ENCODE peak calls at places on chromosomes 16 and 17, in eight cellular contexts. B is iris pigment epithelial cell; U is stimulated activated CD4-positive, alpha-beta T cell treated with anti-CD3 and anti-CD28 coated beads, Interleukin-1b, Interleukin-23, amount 100 ng/mL, for 24 hours; M is IMR-90; F is activated CD4-positive, alpha-beta T cell treated with anti-CD3 and anti-CD28 coated beads, Interleukin-2, amount 50 U/mL, for 1 hour; V is ascending aorta; O is T-helper 17 cell; G is SJCRH30. I is an unnamed sample.

GRCh38 chr17:13597723-13598347 is 3.9 kb downstream of the HS3ST3A1 start:
- DNase-seq in B (peak), F (peak), U (no peak), O (no peak), G (peak), M (peak), V (no peak), I (no peak)

GRCh38 chr16:80971814-80972213 is 34.9 kb downstream of the CMC2 start:
- DNase-seq in M (no peak), V (no peak), U (no peak), O (no peak), B (no peak), G (peak), F (no peak), I (no peak)

GRCh38 chr16:588639-588888 is 1.3 kb upstream of the RAB40C start:
- DNase-seq in G (peak), V (peak), U (peak), F (peak), B (peak), M (peak), O (peak), I (no peak)

GRCh38 chr17:68840073-68840472 is 115.1 kb downstream of the ABCA8 start:
- DNase-seq in G (no peak), M (no peak), V (no peak), U (no peak), F (no peak), B (no peak), O (no peak), I (no peak)

GRCh38 chr17:50967795-50968194 is 101.6 kb upstream of the TOB1 start:
- DNase-seq in F (no peak), U (no peak), M (peak), V (no peak), O (no peak), G (no peak), B (no peak), I (no peak)

GRCh38 chr17:73013816-73014663 is 78.4 kb downstream of the SLC39A11 start:
- DNase-seq in O (no peak), F (no peak), V (no peak), B (peak), G (peak), U (no peak), M (peak), I (no peak)

GRCh38 chr17:63680700-63681099 is 19.2 kb downstream of the LIMD2 start:
- DNase-seq in G (no peak), V (no peak), F (no peak), U (no peak), B (no peak), O (no peak), M (no peak), I (no peak)

GRCh38 chr16:3158498-3159314 is 23.9 kb downstream of the ZNF213 start:
- DNase-seq in B (peak), V (peak), U (peak), O (peak), F (peak), G (peak), M (peak), I (peak)

GRCh38 chr16:87607223-87607622 is 4.9 kb downstream of the JPH3 start:
- DNase-seq in B (no peak), O (no peak), M (no peak), G (no peak), F (no peak), U (no peak), V (no peak), I (no peak)